ENCODE peak calls at places on chromosomes 3 and 15, in five cellular contexts. P is astrocyte; D is spleen; U is CD8-positive, alpha-beta memory T cell; O is HCT116. K is an unnamed sample. For H3K4me1, the result is how much of the 10 kb centered on the place peaks cover.

GRCh38 chr15:29690765-29691475 is 131.3 kb downstream of the TJP1 start:
- DNase-seq in U (no peak), O (no peak), P (peak), D (no peak), K (peak)

GRCh38 chr3:55163421-55163820 is 235.6 kb upstream of the LRTM1 start:
- DNase-seq in O (no peak), D (no peak), U (no peak), P (no peak), K (no peak)

GRCh38 chr15:62125763-62126162 is 39.3 kb downstream of the C2CD4B start:
- DNase-seq in U (no peak), O (peak), P (no peak), D (no peak), K (peak)

GRCh38 chr15:71048913-71049675 is 66.2 kb upstream of the THSD4 start:
- DNase-seq in U (no peak), D (no peak), O (no peak), P (peak), K (peak)

GRCh38 chr3:126135398-126136076 is 44.8 kb downstream of the ALDH1L1 start:
- DNase-seq in D (peak), P (no peak), U (no peak), O (no peak), K (no peak)

GRCh38 chr15:62853114-62853832 is 189.3 kb upstream of the TPM1 start:
- DNase-seq in U (no peak), D (no peak), P (no peak), O (no peak), K (peak)

GRCh38 chr3:89000886-89001285 is 106.5 kb upstream of the EPHA3 start:
- DNase-seq in U (no peak), P (peak), O (no peak), D (no peak), K (no peak)

GRCh38 chr3:66819993-66820501 is 178.1 kb upstream of the KBTBD8 start:
- DNase-seq in P (no peak), D (no peak), U (no peak), O (no peak), K (no peak)

GRCh38 chr15:49831206-49831965 is 210.5 kb downstream of the DTWD1 start:
- DNase-seq in O (no peak), U (no peak), P (peak), D (no peak), K (peak)

DNA sequence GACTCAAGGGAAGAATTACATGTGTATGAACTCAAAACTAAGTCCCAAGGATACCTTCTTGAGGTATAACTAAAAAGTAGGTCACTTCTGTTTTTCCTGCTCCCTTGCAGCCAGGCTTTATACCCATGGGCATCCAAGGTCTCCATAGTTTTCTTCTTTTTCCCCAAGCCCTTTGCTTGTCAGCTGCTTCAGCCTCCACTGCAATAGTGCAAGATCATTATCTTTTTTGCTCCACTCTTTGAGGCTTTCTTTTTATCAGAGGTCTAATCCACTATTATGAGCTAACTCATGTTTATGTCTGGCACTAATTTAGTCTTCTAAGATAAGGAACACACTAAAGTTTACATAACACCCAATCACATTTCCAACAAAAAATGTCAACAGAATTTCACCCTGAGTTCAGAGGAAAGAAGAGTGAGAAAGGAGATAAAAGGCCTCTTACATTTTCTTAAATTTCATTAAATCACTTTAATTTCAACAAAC is 121.2 kb upstream of the LSAMP start:
- DNase-seq in P (no peak), U (no peak), D (no peak), O (no peak), K (no peak)
- H3K4me3 ChIP-seq in P (no peak), U (no peak), D (no peak), O (no peak), K (no peak)

GRCh38 chr3:46933261-46933660 is 43.3 kb downstream of the CCDC12 start:
- DNase-seq in P (no peak), D (peak), O (no peak), U (no peak), K (no peak)
- H3K4me1 ChIP-seq in P (half or more), D (half or more), O (half or more), U (half or more), K (half or more)

DNA sequence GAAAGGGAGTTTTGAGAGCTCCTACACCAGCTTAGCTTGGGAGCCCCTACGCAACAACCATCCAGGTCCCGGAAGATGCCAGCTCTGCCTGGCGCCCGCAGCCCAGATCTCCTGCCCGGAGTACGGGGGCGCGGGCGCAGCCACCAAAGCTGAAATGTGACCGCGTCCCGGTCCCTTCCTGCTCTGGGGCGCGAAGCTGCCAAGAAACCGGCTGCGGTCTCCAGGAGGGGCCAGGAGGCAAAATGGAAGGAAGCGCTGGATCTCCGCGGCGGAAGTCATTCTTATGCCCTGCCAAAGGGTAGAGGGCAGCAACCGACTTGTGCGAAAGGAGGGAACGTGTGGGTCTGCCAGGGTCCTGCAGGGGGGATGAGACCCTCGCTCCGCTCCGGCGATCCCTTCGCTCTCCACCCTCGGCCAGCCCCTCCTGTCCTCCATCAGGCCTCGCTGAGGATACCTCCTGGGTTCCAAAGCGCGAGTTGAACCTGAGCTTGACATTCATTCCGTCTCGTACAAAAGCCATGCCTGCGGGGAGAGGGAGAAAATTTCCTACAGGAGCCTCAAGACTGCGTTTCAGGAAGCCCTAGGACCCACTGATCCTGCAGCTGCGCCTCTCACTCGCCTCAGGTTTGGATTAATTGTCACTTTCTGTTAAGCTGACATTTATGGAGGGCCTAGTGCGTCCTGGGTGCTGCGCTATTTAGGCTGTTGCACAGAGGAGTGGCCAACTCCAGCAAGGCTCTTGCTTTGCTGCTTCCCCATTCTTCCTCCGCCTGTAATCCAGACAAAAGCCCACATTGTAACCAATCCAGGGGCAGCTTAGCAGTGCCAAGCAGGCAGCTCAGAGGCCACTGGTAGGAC is 98.3 kb upstream of the VGLL3 start:
- DNase-seq in O (no peak), U (no peak), P (peak), D (peak), K (no peak)
- H3K4me3 ChIP-seq in O (no peak), U (peak), P (peak), D (peak), K (no peak)

GRCh38 chr15:31357148-31357547 is 30.5 kb downstream of the KLF13 start:
- DNase-seq in O (no peak), P (no peak), D (no peak), U (no peak), K (no peak)
- H3K4me1 ChIP-seq in O (under half), P (under half), D (half or more), U (half or more), K (under half)

GRCh38 chr3:111668321-111668720 is 73.2 kb upstream of the ZBED2 start:
- DNase-seq in O (no peak), P (no peak), D (no peak), U (no peak), K (no peak)

GRCh38 chr3:111667621-111668239 is 72.6 kb upstream of the ZBED2 start:
- DNase-seq in O (no peak), U (peak), P (no peak), D (peak), K (no peak)

GRCh38 chr3:111666041-111666735 is 71.0 kb upstream of the ZBED2 start:
- DNase-seq in U (no peak), D (no peak), O (no peak), P (no peak), K (peak)

GRCh38 chr3:111668912-111669488 is 73.9 kb upstream of the ZBED2 start:
- DNase-seq in P (peak), D (no peak), U (no peak), O (peak), K (peak)

GRCh38 chr3:111667170-111667569 is 72.0 kb upstream of the ZBED2 start:
- DNase-seq in P (no peak), D (peak), O (no peak), U (no peak), K (no peak)
- H3K4me3 ChIP-seq in P (no peak), D (no peak), O (no peak), U (peak), K (no peak)